ENCODE peak calls at places on chromosomes 5 and 9, in five cellular contexts. One of them, this sample, is unnamed.

GRCh38 chr9:129572517-129572916 is 48.4 kb downstream of the C9orf50 start:
- DNase-seq in psoas muscle: no peak
- DNase-seq in stomach: no peak
- DNase-seq in pancreas: no peak
- DNase-seq in AG09319: no peak
- DNase-seq in this sample: no peak

GRCh38 chr5:74895906-74896305 is 29.7 kb upstream of the FAM169A start:
- DNase-seq in stomach: peak; percentile 75
- DNase-seq in psoas muscle: no peak
- DNase-seq in AG09319: peak; percentile 28
- DNase-seq in pancreas: peak; percentile 88
- DNase-seq in this sample: no peak

GRCh38 chr9:113708821-113709713 is 167.0 kb upstream of the ZNF618 start:
- DNase-seq in AG09319: no peak
- DNase-seq in stomach: no peak
- DNase-seq in psoas muscle: no peak
- DNase-seq in pancreas: no peak
- DNase-seq in this sample: no peak

GRCh38 chr9:107847977-107848376 is 358.4 kb upstream of the KLF4 start:
- DNase-seq in AG09319: no peak
- DNase-seq in psoas muscle: no peak
- DNase-seq in pancreas: no peak
- DNase-seq in stomach: no peak
- DNase-seq in this sample: no peak

GRCh38 chr9:96651626-96652025 is 3.5 kb downstream of the PRXL2C start:
- DNase-seq in stomach: no peak
- DNase-seq in psoas muscle: no peak
- DNase-seq in pancreas: no peak
- DNase-seq in AG09319: no peak
- DNase-seq in this sample: no peak

GRCh38 chr5:159456722-159457462 is 126.6 kb upstream of the IL12B start:
- DNase-seq in stomach: no peak
- DNase-seq in AG09319: no peak
- DNase-seq in psoas muscle: no peak
- DNase-seq in pancreas: no peak
- DNase-seq in this sample: no peak

GRCh38 chr5:10588109-10588775 is 24.4 kb downstream of the ANKRD33B start:
- DNase-seq in pancreas: no peak
- DNase-seq in AG09319: no peak
- DNase-seq in psoas muscle: no peak
- DNase-seq in stomach: no peak
- DNase-seq in this sample: no peak

GRCh38 chr5:60185230-60186104 is 291.9 kb upstream of the PDE4D start:
- DNase-seq in pancreas: no peak
- DNase-seq in stomach: no peak
- DNase-seq in AG09319: no peak
- DNase-seq in psoas muscle: no peak
- DNase-seq in this sample: no peak

GRCh38 chr9:126507318-126508109 is 106.2 kb upstream of the LMX1B start:
- DNase-seq in pancreas: peak; percentile 18
- DNase-seq in AG09319: no peak
- DNase-seq in stomach: no peak
- DNase-seq in psoas muscle: no peak
- DNase-seq in this sample: no peak